ENCODE peak calls at places on chromosomes 11 and 22, in ten cellular contexts. Z is EH; K is lung; Y is activated CD4-positive, CD25-positive, alpha-beta regulatory T cell treated with anti-CD3 and anti-CD28 coated beads, Interleukin-2, amount 50 U/mL, for 72 hours; P is endodermal cell; U is lower lobe of right lung; W is Caco-2; F is naive thymus-derived CD8-positive, alpha-beta T cell; G is central memory CD8-positive, alpha-beta T cell; O is GM03348. A is an unnamed sample.

GRCh38 chr11:10322830-10323792 is 18.2 kb downstream of the ADM start:
- DNase-seq in U (no peak), G (no peak), P (peak; percentile 57), W (peak; percentile 70), O (peak; percentile 67), Y (peak; percentile 36), Z (peak; percentile 93), F (peak; percentile 49), K (no peak), A (peak; percentile 53)

GRCh38 chr11:1825039-1825740 is 9.6 kb upstream of the SYT8 start:
- DNase-seq in Y (no peak), W (peak; percentile 96), Z (no peak), P (peak; percentile 97), F (no peak), O (no peak), U (peak; percentile 80), K (peak; percentile 55), G (no peak), A (peak; percentile 54)

GRCh38 chr11:121241300-121242176 is 51.0 kb upstream of the SC5D start:
- DNase-seq in K (no peak), F (no peak), Y (no peak), G (no peak), O (no peak), P (peak; percentile 56), Z (no peak), W (no peak), U (no peak), A (no peak)

GRCh38 chr22:18979957-18980356 is 43.9 kb upstream of the PRODH start:
- DNase-seq in G (no peak), F (no peak), U (no peak), Y (no peak), W (no peak), Z (no peak), P (peak; percentile 16), K (no peak), O (no peak), A (no peak)

GRCh38 chr11:57345555-57346151 is 7.5 kb downstream of the P2RX3 start:
- DNase-seq in P (peak; percentile 91), K (peak; percentile 75), Z (peak; percentile 67), G (peak; percentile 25), Y (peak; percentile 69), W (peak; percentile 82), O (peak; percentile 89), F (peak; percentile 68), U (peak; percentile 76), A (peak; percentile 77)

GRCh38 chr11:120597250-120597649 is 85.7 kb downstream of the GRIK4 start:
- DNase-seq in G (no peak), U (peak; percentile 33), P (no peak), W (no peak), K (no peak), O (no peak), Z (no peak), Y (no peak), F (no peak), A (no peak)

GRCh38 chr11:123654566-123655081 is at the start of gene SCN3B:
- DNase-seq in U (peak; percentile 58), F (peak; percentile 4), Z (peak; percentile 64), P (peak; percentile 95), G (no peak), W (peak; percentile 92), Y (peak; percentile 50), K (peak; percentile 51), O (peak; percentile 85), A (peak; percentile 88)

GRCh38 chr11:130897262-130898182 is 18.8 kb downstream of the SNX19 start:
- DNase-seq in G (no peak), K (peak; percentile 66), U (peak; percentile 65), P (no peak), Z (peak; percentile 95), W (no peak), F (no peak), O (peak; percentile 80), Y (no peak), A (peak; percentile 87)

GRCh38 chr22:24003887-24004286 is 1.4 kb downstream of the GSTT4 start:
- DNase-seq in P (no peak), O (no peak), U (no peak), W (no peak), G (no peak), F (no peak), Z (no peak), Y (no peak), K (no peak), A (no peak)

GRCh38 chr22:47231759-47232158 is 469.3 kb downstream of the TBC1D22A start:
- DNase-seq in O (no peak), Z (no peak), F (no peak), K (no peak), G (no peak), W (no peak), Y (no peak), U (no peak), P (no peak), A (no peak)

GRCh38 chr22:35628732-35629131 is 11.6 kb upstream of the MB start:
- DNase-seq in O (no peak), Z (no peak), K (no peak), F (no peak), U (no peak), G (no peak), Y (no peak), W (no peak), P (no peak), A (no peak)

GRCh38 chr22:37065961-37066360 is 14.4 kb downstream of the KCTD17 start:
- DNase-seq in U (no peak), G (no peak), W (no peak), P (no peak), F (no peak), Y (no peak), K (no peak), O (no peak), Z (no peak), A (no peak)

GRCh38 chr11:62588966-62589637 is 2.2 kb downstream of the TUT1 start:
- DNase-seq in F (no peak), K (no peak), Y (no peak), G (no peak), U (no peak), O (no peak), P (no peak), W (peak; percentile 43), Z (peak; percentile 20), A (no peak)

A was measured in AG08396.